ENCODE peak calls at places on chromosome 19, in six cellular contexts. U is GM12878, L is H1, Z is SK-N-SH, P is HCT116, D is HepG2. M is an unnamed sample.

GRCh38 chr19:3054972-3055740 is 7.1 kb downstream of the TLE5 start:
- DNase-seq in U (no peak), L (no peak), Z (no peak), P (no peak), D (no peak), M (no peak)

GRCh38 chr19:43759515-43759914 is 4.8 kb upstream of the SMG9 start:
- DNase-seq in U (no peak), L (no peak), Z (no peak), P (peak), D (peak), M (peak)

GRCh38 chr19:38433268-38433733 is at the start of gene RYR1:
- DNase-seq in U (no peak), L (peak), Z (peak), P (peak), D (no peak), M (peak)

GRCh38 chr19:56594783-56595547 is at the start of gene ZNF71:
- DNase-seq in U (peak), L (peak), Z (peak), P (no peak), D (peak), M (peak)

GRCh38 chr19:3386447-3387234 is 20.3 kb downstream of the NFIC start:
- DNase-seq in U (no peak), L (no peak), Z (peak), P (no peak), D (no peak), M (no peak)

GRCh38 chr19:3250675-3251074 is 26.2 kb downstream of the CELF5 start:
- DNase-seq in U (no peak), L (peak), Z (peak), P (peak), D (peak), M (peak)

GRCh38 chr19:46609511-46610412 is 8.6 kb downstream of the CALM3 start:
- DNase-seq in U (no peak), L (no peak), Z (peak), P (no peak), D (no peak), M (no peak)

GRCh38 chr19:6753178-6754031 is 13.8 kb downstream of the SH2D3A start:
- DNase-seq in U (peak), L (peak), Z (peak), P (peak), D (peak), M (peak)

GRCh38 chr19:2148482-2149135 is 2.8 kb downstream of the AP3D1 start:
- DNase-seq in U (no peak), L (no peak), Z (peak), P (no peak), D (no peak), M (no peak)

GRCh38 chr19:39765091-39766076 is 13.3 kb upstream of the LEUTX start:
- DNase-seq in U (no peak), L (peak), Z (peak), P (peak), D (peak), M (peak)

GRCh38 chr19:7333198-7334118 is 15.3 kb upstream of the ARHGEF18 start:
- DNase-seq in U (peak), L (no peak), Z (no peak), P (no peak), D (no peak), M (no peak)

GRCh38 chr19:49712397-49712859 is 21.5 kb downstream of the CPT1C start:
- DNase-seq in U (no peak), L (peak), Z (peak), P (peak), D (peak), M (no peak)

GRCh38 chr19:41398042-41398403 is 405 bp downstream of the BCKDHA start:
- DNase-seq in U (no peak), L (no peak), Z (no peak), P (no peak), D (no peak), M (no peak)

GRCh38 chr19:13790354-13790753 is 4.9 kb upstream of the ZSWIM4 start:
- DNase-seq in U (no peak), L (no peak), Z (no peak), P (no peak), D (no peak), M (no peak)

GRCh38 chr19:45919678-45920077 is 5.1 kb upstream of the NANOS2 start:
- DNase-seq in U (no peak), L (no peak), Z (no peak), P (no peak), D (no peak), M (no peak)

GRCh38 chr19:15464394-15465385 is at the start of gene RASAL3:
- DNase-seq in U (peak), L (no peak), Z (no peak), P (no peak), D (no peak), M (no peak)

GRCh38 chr19:16061943-16062342 is 14.4 kb upstream of the TPM4 start:
- DNase-seq in U (no peak), L (no peak), Z (no peak), P (no peak), D (no peak), M (no peak)

GRCh38 chr19:36489920-36490415 is 607 bp upstream of the ZNF566 start:
- DNase-seq in U (peak), L (no peak), Z (peak), P (no peak), D (peak), M (no peak)
- TF ChIP-seq JUND in U (no peak), L (no peak), Z (no peak), P (no peak), D (no peak), M (no peak)

GRCh38 chr19:18804643-18805042 is 13.5 kb upstream of the COMP start:
- DNase-seq in U (no peak), L (no peak), Z (no peak), P (no peak), D (no peak), M (no peak)

GRCh38 chr19:18802354-18802753 is 11.2 kb upstream of the COMP start:
- DNase-seq in U (no peak), L (peak), Z (peak), P (no peak), D (peak), M (no peak)

GRCh38 chr19:18800636-18801035 is 9.5 kb upstream of the COMP start:
- DNase-seq in U (no peak), L (no peak), Z (no peak), P (no peak), D (no peak), M (no peak)

GRCh38 chr19:18804139-18804601 is 13.1 kb upstream of the COMP start:
- DNase-seq in U (no peak), L (no peak), Z (no peak), P (no peak), D (no peak), M (no peak)

DNA sequence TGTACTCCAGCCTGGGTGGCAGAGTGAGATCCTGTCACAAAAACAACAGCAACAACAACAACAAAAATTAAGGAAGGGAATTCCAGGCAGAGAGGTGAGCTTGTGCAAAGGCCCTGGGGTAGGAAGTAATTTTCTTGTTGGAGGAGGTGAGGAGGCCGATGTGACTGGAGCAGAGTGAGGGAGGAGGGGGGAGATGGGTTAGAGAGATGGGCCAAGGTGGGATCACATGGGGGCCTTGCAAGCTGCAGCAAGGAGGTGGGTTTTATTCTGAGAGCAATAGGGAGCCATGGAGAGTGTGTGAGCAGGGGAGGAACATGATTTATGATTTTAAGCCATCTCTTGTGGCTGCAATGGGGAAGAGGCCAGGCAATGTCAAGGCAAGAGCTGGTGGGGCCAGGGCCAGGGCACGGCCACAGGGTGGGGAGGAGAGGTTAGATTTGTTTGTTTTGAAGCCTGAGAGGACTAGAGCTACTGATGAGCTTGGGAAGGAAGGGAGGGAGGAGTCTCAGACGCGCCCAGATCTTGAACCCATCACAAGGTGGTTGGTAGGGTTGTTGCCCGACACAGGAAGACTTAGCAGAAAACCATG is 12.5 kb upstream of the COMP start:
- DNase-seq in U (no peak), L (no peak), Z (peak), P (no peak), D (no peak), M (no peak)
- TF ChIP-seq JUND in U (no peak), L (no peak), Z (no peak), P (no peak), D (no peak), M (no peak)

DNA sequence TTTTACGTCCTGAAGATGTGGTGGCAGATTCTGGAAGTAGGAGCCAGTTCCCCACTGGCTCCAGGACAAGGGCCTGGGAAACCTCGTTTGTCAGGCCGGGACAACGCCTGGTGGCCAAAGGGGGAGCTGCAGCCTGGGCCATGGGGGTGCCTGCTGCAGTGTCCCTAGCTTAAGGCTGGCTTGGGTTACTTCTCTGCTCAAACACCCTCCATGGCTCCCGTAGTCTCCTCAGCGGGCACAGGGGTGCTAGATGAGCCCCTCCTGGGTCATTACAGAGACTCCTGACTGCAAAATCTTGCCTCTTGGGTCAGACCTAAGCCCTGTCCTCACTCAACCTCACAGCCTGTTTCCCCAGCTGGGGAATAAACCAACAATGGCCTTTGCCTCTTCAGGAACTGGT is 14.7 kb downstream of the CILP2 start:
- DNase-seq in U (no peak), L (peak), Z (peak), P (no peak), D (no peak), M (peak)
- TF ChIP-seq JUND in U (no peak), L (no peak), Z (no peak), P (no peak), D (no peak), M (no peak)

DNA sequence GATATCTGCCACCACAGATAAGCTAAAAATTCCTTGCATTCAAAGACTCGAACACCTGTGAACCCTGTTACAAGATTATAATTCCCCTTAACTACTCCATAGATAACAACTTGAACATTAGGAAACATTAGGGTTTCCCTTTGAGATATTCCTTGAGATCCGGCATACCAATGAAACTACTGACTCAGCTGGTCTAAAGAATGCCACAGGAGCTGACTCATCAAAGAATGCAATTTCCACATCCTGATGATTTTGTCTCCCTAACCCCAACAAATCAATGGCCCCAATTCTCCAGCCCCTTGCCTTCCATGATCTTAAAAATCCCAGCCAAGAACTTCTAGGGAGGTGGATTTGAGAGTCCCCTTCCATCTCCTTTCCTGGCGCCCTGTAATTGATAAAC is 35.6 kb upstream of the ZNF599 start:
- DNase-seq in U (no peak), L (no peak), Z (no peak), P (no peak), D (no peak), M (no peak)
- TF ChIP-seq JUND in U (no peak), L (no peak), Z (no peak), P (no peak), D (no peak), M (no peak)

DNA sequence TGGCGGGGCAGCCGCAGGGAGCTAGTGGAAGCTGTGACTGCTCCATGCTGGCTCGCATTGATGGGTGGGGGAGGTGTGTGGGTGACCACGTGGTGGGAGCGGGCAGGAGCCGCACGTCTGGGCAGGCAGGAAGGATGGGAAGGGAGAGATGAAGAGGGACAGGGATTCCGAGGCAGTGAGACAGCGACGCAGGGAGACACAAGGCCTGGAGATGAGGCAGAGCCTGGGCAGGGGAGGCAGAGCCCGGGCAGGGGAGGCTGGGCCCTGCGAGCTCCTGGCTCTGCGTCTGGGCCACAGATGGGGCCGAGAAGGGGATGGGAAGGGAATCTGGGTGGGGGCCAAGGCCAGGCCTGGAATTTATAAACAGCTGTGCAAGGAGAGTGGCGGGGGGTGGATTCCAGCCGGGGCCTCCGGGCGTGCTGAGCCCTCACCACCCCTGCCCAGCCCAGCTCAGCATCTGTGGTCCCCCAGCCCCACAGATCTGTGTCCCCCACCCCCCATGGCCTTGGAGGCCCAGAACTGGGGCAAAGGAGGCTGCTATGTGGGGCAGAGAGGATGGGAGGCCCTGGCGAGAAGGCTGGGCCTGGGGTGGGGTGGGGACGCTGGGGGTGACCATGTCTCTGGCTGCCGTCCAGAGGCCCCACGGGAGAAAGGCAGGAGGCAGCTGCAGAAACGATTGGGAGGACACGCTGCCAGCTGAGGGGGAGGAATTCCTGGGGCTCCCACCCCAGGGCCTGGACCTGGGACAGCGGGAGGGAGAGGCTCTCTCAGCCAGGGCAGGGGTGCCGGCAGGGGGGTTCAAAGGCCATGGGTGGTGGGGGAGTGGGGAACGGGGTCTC is 6.0 kb downstream of the EHD2 start:
- DNase-seq in U (no peak), L (no peak), Z (peak), P (no peak), D (peak), M (no peak)
- TF ChIP-seq JUND in U (no peak), L (no peak), Z (no peak), P (no peak), D (no peak), M (no peak)

DNA sequence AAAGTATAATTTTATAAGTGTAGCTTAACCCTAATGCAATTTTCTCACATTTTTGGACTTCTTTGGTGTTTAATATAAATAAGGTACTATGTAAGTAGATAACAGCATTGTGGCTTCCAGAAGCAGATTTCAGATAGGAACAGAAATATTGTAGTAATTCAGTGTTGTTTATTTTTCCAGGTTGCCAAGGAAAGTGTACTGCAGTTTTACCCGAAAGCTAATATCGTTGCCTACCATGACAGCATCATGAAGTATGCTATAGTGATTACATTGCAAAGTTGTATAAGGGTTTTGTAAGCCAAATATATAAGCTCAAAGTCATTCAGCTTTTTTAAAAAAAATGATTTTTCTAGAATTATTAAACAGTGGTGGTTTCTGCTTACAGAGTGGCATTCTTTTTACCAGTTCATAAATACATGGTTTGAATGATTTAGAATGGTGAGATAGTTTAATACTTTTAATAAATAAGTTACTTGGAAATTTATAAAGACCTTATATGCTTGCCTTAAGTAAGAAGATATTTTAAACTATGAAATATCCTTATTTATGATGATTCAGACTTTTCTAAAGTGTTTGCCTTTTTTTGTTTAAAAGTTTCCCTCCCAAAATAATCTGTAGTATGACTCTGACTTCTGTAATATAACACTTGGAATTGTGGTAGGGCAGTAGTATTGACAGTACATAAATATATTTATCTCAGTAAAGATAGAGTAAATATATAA is 3.7 kb downstream of the UBA2 start:
- DNase-seq in U (no peak), L (no peak), Z (no peak), P (no peak), D (no peak), M (no peak)
- TF ChIP-seq JUND in U (no peak), L (no peak), Z (no peak), P (no peak), D (no peak), M (no peak)

M was measured in T47D.